ENCODE peak calls at places on chromosomes 11 and 22, in ten cellular contexts. U is HCEC 1CT; J is Calu3; H is Karpas-422; B is T-helper 22 cell; T is AG04450; O is neural crest cell; Y is amniotic stem cell; Q is activated naive CD4-positive, alpha-beta T cell; X is C1 segment of cervical spinal cord. R is an unnamed sample.

GRCh38 chr22:28329582-28330073 is 350.0 kb downstream of the TTC28 start:
- DNase-seq in B (no peak), H (no peak), X (no peak), J (no peak), Q (no peak), U (no peak), Y (no peak), T (no peak), O (no peak), R (no peak)

GRCh38 chr11:118691926-118692830 is 12.7 kb upstream of the TREH start:
- DNase-seq in J (no peak), H (no peak), Y (no peak), O (no peak), T (no peak), Q (peak), U (peak), X (no peak), B (peak), R (peak)

GRCh38 chr11:64969209-64969608 is 2.7 kb downstream of the MAJIN start:
- DNase-seq in Y (peak), Q (no peak), X (no peak), U (peak), B (no peak), H (no peak), T (peak), J (no peak), O (no peak), R (no peak)

GRCh38 chr22:37270928-37271650 is 11.2 kb upstream of the CYTH4 start:
- DNase-seq in U (peak), O (no peak), J (no peak), T (no peak), B (no peak), Q (no peak), Y (no peak), H (no peak), X (no peak), R (no peak)

GRCh38 chr22:41332217-41332616 is 30.9 kb downstream of the ZC3H7B start:
- DNase-seq in O (no peak), B (no peak), X (no peak), J (no peak), T (no peak), Q (no peak), U (no peak), Y (no peak), H (no peak), R (no peak)

GRCh38 chr11:35602979-35603378 is 15.3 kb upstream of the FJX1 start:
- DNase-seq in J (no peak), Y (no peak), Q (no peak), U (no peak), B (no peak), T (no peak), X (no peak), H (no peak), O (no peak), R (no peak)

GRCh38 chr22:45965565-45965962 is 11.4 kb downstream of the WNT7B start:
- DNase-seq in H (no peak), Q (no peak), J (no peak), B (no peak), T (no peak), O (no peak), Y (no peak), U (no peak), X (no peak), R (no peak)

GRCh38 chr11:63888170-63889086 is 28.5 kb downstream of the RCOR2 start:
- DNase-seq in J (peak), U (peak), Y (no peak), O (no peak), Q (peak), T (no peak), X (no peak), H (peak), B (peak), R (peak)

GRCh38 chr11:10866893-10867331 is 9.1 kb upstream of the ZBED5 start:
- DNase-seq in Q (no peak), H (no peak), U (peak), Y (peak), X (no peak), B (no peak), J (no peak), T (peak), O (no peak), R (peak)

GRCh38 chr11:67278939-67279588 is 10.0 kb upstream of the ANKRD13D start:
- DNase-seq in T (no peak), J (no peak), U (no peak), Q (no peak), X (no peak), Y (no peak), H (no peak), B (no peak), O (no peak), R (no peak)

GRCh38 chr11:67439321-67440228 is 2.1 kb upstream of the PTPRCAP start:
- DNase-seq in Y (no peak), T (no peak), H (peak), J (peak), O (no peak), Q (no peak), B (no peak), X (no peak), U (peak), R (peak)

GRCh38 chr11:133078591-133079179 is 453.6 kb downstream of the OPCML start:
- DNase-seq in Q (no peak), H (peak), J (peak), X (no peak), B (no peak), Y (no peak), O (peak), U (peak), T (no peak), R (peak)

GRCh38 chr11:61927501-61927900 is 10.1 kb upstream of the RAB3IL1 start:
- DNase-seq in J (no peak), H (no peak), Q (no peak), Y (no peak), O (no peak), T (no peak), U (no peak), X (no peak), B (no peak), R (no peak)

GRCh38 chr22:36757608-36758220 is 18.2 kb downstream of the IFT27 start:
- DNase-seq in Q (peak), J (peak), Y (no peak), B (peak), X (no peak), H (peak), O (peak), T (peak), U (peak), R (peak)

R was measured in LHCN-M2.